ENCODE peak calls at places on chromosome 20, in four cellular contexts. G is CD4-positive, CD25-positive, alpha-beta regulatory T cell; T is aorta; A is uterus. B is an unnamed sample.

GRCh38 chr20:35539756-35540212 is 2.1 kb upstream of the ERGIC3 start:
- DNase-seq in A (no peak), T (peak; percentile 40), G (peak; percentile 16), B (no peak)

GRCh38 chr20:11375966-11376365 is 541.7 kb upstream of the BTBD3 start:
- DNase-seq in A (no peak), G (no peak), T (no peak), B (no peak)

GRCh38 chr20:12928755-12929401 is 79.9 kb upstream of the SPTLC3 start:
- DNase-seq in A (no peak), G (no peak), T (no peak), B (no peak)

GRCh38 chr20:58852559-58853271 is at the start of gene GNAS:
- DNase-seq in A (peak; percentile 42), G (peak; percentile 44), T (peak; percentile 87), B (peak; percentile 67)

GRCh38 chr20:37385659-37386504 is 39.9 kb downstream of the SRC start:
- DNase-seq in A (no peak), G (no peak), T (no peak), B (no peak)

GRCh38 chr20:11108102-11108842 is 434.5 kb upstream of the JAG1 start:
- DNase-seq in G (no peak), A (no peak), T (no peak), B (peak; percentile 28)

GRCh38 chr20:23257848-23258746 is 92.5 kb upstream of the NXT1 start:
- DNase-seq in A (peak; percentile 40), G (no peak), T (no peak), B (peak; percentile 59)

GRCh38 chr20:39954585-39954984 is 734.5 kb downstream of the MAFB start:
- DNase-seq in T (no peak), G (no peak), A (no peak), B (no peak)

GRCh38 chr20:22920898-22921297 is 114.2 kb upstream of the SSTR4 start:
- DNase-seq in A (no peak), G (no peak), T (no peak), B (no peak)

GRCh38 chr20:20806121-20806820 is 93.8 kb upstream of the RALGAPA2 start:
- DNase-seq in G (no peak), A (no peak), T (no peak), B (no peak)

GRCh38 chr20:381581-382290 is 1.2 kb downstream of the TRIB3 start:
- DNase-seq in G (peak; percentile 73), T (peak; percentile 86), A (peak; percentile 61), B (peak; percentile 56)

GRCh38 chr20:15977758-15978157 is 595.5 kb downstream of the KIF16B start:
- DNase-seq in A (no peak), T (no peak), G (no peak), B (no peak)

GRCh38 chr20:35768731-35769664 is 2.8 kb upstream of the PHF20 start:
- DNase-seq in A (peak; percentile 99), G (no peak), T (peak; percentile 96), B (peak; percentile 99)

GRCh38 chr20:58408603-58409246 is 19.7 kb downstream of the VAPB start:
- DNase-seq in G (peak; percentile 17), T (no peak), A (no peak), B (no peak)

GRCh38 chr20:47133809-47134456 is 222.6 kb downstream of the ZMYND8 start:
- DNase-seq in A (no peak), G (no peak), T (no peak), B (peak; percentile 80)

GRCh38 chr20:12022121-12022520 is 104.4 kb downstream of the BTBD3 start:
- DNase-seq in A (no peak), T (no peak), G (no peak), B (no peak)

GRCh38 chr20:61464634-61465033 is 212.6 kb downstream of the CDH4 start:
- DNase-seq in A (no peak), T (no peak), G (no peak), B (no peak)

GRCh38 chr20:17835240-17835940 is 133.2 kb downstream of the SNX5 start:
- DNase-seq in A (peak; percentile 67), G (no peak), T (peak; percentile 92), B (peak; percentile 85)

DNA sequence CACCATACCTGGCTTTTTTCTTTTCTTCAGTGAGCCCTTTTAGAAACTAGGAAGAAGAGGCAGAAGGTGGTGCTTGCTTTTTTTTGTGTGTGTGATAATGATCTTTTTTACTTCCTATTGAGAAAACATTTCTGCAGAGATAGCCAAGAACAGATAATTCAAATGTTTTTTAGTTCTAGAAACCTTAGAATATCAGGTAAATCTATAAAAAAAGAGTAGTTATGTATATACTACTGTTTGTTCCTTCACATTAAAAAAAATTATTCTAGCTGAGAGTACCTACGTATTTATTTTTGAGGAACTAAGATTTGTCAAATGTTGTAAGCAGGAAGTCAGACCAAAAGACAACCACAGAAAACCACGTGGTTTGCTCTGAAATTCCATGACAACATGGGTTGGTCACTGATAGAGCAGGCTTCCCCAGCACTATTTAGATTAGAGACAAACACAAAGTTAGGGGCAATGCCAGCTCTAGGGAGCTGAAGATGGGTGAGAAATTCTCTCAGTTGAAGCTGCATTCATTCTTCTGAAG is 12.8 kb downstream of the STK4 start:
- DNase-seq in T (no peak), G (peak; percentile 84), A (no peak), B (no peak)
- H3K4me3 ChIP-seq in T (no peak overlapping the region), G (peak overlapping the region; percentile 80), A (no peak overlapping the region), B (no peak overlapping the region)

DNA sequence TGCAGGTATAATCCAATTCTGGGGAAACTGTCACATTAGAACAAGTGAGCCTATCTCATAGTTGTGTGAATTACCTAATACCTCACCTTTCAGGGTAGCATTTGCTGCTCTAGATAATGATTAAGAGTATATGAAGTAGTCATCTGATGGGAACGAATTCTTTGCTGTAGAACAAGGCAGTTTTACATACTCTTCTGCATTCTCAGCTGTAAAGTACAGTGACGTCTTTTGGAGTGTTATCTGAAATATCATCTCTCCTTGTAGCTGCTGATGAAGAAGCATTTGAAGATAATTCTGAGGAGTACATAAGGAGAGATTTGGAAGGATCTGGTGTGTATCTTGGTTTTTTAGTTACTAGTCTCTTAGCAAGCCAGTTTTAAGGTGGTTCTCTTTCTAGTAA is 28.4 kb downstream of the CSE1L start:
- DNase-seq in G (no peak), T (no peak), A (no peak), B (no peak)
- H3K36me3 ChIP-seq in G (peaks cover 90% of the 10 kb centered on the region), T (peaks cover 4% of the 10 kb centered on the region), A (no peaks in the 10 kb centered on the region), B (peaks cover 93% of the 10 kb centered on the region)

GRCh38 chr20:31861346-31862156 is 8.8 kb downstream of the DUSP15 start:
- DNase-seq in G (peak; percentile 48), A (peak; percentile 49), T (peak; percentile 89), B (peak; percentile 63)
- H3K27me3 ChIP-seq in G (peaks cover 10% of the 10 kb centered on the region), A (no peaks in the 10 kb centered on the region), T (no peaks in the 10 kb centered on the region), B (peaks cover 14% of the 10 kb centered on the region)

DNA sequence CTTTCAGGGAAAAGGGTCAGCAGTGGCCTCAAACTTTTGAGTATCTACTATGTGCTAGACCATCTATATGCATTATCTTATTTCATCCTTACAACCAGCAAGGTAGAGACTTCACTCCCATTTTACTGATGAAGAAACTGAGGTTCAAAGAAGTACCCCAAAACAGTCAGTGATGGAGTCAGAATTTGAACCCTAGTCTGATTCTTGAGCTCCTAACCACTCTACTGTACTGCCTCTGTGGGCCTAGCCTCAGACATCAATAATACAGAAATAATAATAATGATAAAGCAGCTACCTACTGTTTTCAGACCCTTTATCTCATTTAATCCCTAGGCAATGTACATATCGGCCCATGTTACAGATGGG is 8.4 kb downstream of the ADA start:
- DNase-seq in A (no peak), T (no peak), G (no peak), B (no peak)
- H3K4me3 ChIP-seq in A (no peak overlapping the region), T (no peak overlapping the region), G (peak overlapping the region; percentile 18), B (no peak overlapping the region)

GRCh38 chr20:57370316-57370715 is 19.3 kb downstream of the RAE1 start:
- DNase-seq in A (no peak), G (no peak), T (no peak), B (no peak)

GRCh38 chr20:57361517-57361916 is 10.5 kb downstream of the RAE1 start:
- DNase-seq in T (no peak), G (no peak), A (no peak), B (peak; percentile 76)

GRCh38 chr20:57369601-57370000 is 18.5 kb downstream of the RAE1 start:
- DNase-seq in T (no peak), G (no peak), A (no peak), B (no peak)

GRCh38 chr20:57364451-57364850 is 13.4 kb downstream of the RAE1 start:
- DNase-seq in T (no peak), G (no peak), A (no peak), B (no peak)
- H3K36me3 ChIP-seq in T (peaks cover 5% of the 10 kb centered on the region), G (peaks cover 79% of the 10 kb centered on the region), A (no peaks in the 10 kb centered on the region), B (peaks cover 79% of the 10 kb centered on the region)

B was measured in MG63.